ENCODE peak calls at places on chromosomes 16 and 17, in seven cellular contexts. T is epithelial cell of prostate; V is HEK293T; N is NCI-H1092; Z is stromal cell of bone marrow; P is stimulated activated CD4-positive, alpha-beta T cell treated with anti-CD3 and anti-CD28 coated beads, Interleukin-15, amount 100 ng/mL, for 24 hours; Q is NCI-H69. L is an unnamed sample.

GRCh38 chr17:50088952-50089825 is 6.0 kb upstream of the PDK2 start:
- DNase-seq in T (no peak), V (no peak), N (no peak), Z (no peak), P (no peak), Q (no peak), L (no peak)

GRCh38 chr17:32909787-32910369 is 18.1 kb upstream of the TMEM98 start:
- DNase-seq in T (peak; percentile 43), V (peak; percentile 63), N (peak; percentile 42), Z (peak; percentile 82), P (peak; percentile 77), Q (peak; percentile 65), L (peak; percentile 21)

GRCh38 chr16:19168173-19169080 is at the start of gene SYT17:
- DNase-seq in T (no peak), V (peak; percentile 61), N (peak; percentile 87), Z (no peak), P (peak; percentile 6), Q (peak; percentile 94), L (no peak)

GRCh38 chr17:80938556-80938955 is 53.1 kb upstream of the CHMP6 start:
- DNase-seq in T (no peak), V (no peak), N (no peak), Z (no peak), P (peak; percentile 31), Q (no peak), L (no peak)

GRCh38 chr17:55601874-55602364 is 90.7 kb upstream of the SMIM36 start:
- DNase-seq in T (no peak), V (peak; percentile 24), N (peak; percentile 19), Z (no peak), P (peak; percentile 17), Q (peak; percentile 32), L (no peak)

GRCh38 chr16:87183647-87184046 is 133.5 kb downstream of the C16orf95 start:
- DNase-seq in T (no peak), V (no peak), N (no peak), Z (no peak), P (no peak), Q (no peak), L (no peak)

GRCh38 chr17:44004761-44005526 is 522 bp downstream of the NAGS start:
- DNase-seq in T (no peak), V (no peak), N (no peak), Z (no peak), P (peak; percentile 38), Q (peak; percentile 68), L (no peak)

GRCh38 chr16:27188633-27189032 is 14.7 kb upstream of the KDM8 start:
- DNase-seq in T (no peak), V (no peak), N (no peak), Z (no peak), P (no peak), Q (no peak), L (no peak)

GRCh38 chr17:76088868-76089576 is 10.0 kb downstream of the ZACN start:
- DNase-seq in T (no peak), V (no peak), N (no peak), Z (no peak), P (no peak), Q (no peak), L (no peak)

GRCh38 chr17:17098426-17099035 is 56.3 kb downstream of the MPRIP start:
- DNase-seq in T (no peak), V (no peak), N (no peak), Z (no peak), P (no peak), Q (no peak), L (no peak)

GRCh38 chr17:72529386-72529785 is 408.6 kb downstream of the SOX9 start:
- DNase-seq in T (no peak), V (no peak), N (peak; percentile 16), Z (no peak), P (no peak), Q (peak; percentile 97), L (no peak)

GRCh38 chr17:74860229-74860998 is 729 bp upstream of the GRIN2C start:
- DNase-seq in T (no peak), V (no peak), N (no peak), Z (no peak), P (peak; percentile 32), Q (peak; percentile 58), L (no peak)

GRCh38 chr17:55547027-55547670 is 35.9 kb upstream of the SMIM36 start:
- DNase-seq in T (no peak), V (no peak), N (no peak), Z (no peak), P (no peak), Q (no peak), L (no peak)

GRCh38 chr16:11152677-11153321 is 103.2 kb downstream of the SOCS1 start:
- DNase-seq in T (no peak), V (no peak), N (peak; percentile 72), Z (no peak), P (no peak), Q (peak; percentile 78), L (peak; percentile 43)

GRCh38 chr17:2238432-2239169 is 65.0 kb downstream of the SMG6 start:
- DNase-seq in T (no peak), V (no peak), N (no peak), Z (no peak), P (no peak), Q (no peak), L (no peak)

GRCh38 chr17:71502443-71502842 is 618.4 kb upstream of the SOX9 start:
- DNase-seq in T (no peak), V (no peak), N (no peak), Z (no peak), P (no peak), Q (peak; percentile 62), L (no peak)

GRCh38 chr17:78484300-78485159 is 92.7 kb downstream of the DNAH17 start:
- DNase-seq in T (no peak), V (no peak), N (no peak), Z (no peak), P (peak; percentile 70), Q (peak; percentile 50), L (no peak)

GRCh38 chr17:75830168-75831031 is 13.8 kb downstream of the UNC13D start:
- DNase-seq in T (no peak), V (peak; percentile 73), N (no peak), Z (no peak), P (peak; percentile 55), Q (peak; percentile 25), L (no peak)

GRCh38 chr17:28997811-28998210 is 8.0 kb downstream of the SEZ6 start:
- DNase-seq in T (no peak), V (no peak), N (peak; percentile 88), Z (no peak), P (no peak), Q (peak; percentile 92), L (no peak)

GRCh38 chr16:21125191-21125590 is 25.5 kb downstream of the DNAH3 start:
- DNase-seq in T (no peak), V (no peak), N (no peak), Z (no peak), P (no peak), Q (no peak), L (no peak)

GRCh38 chr17:27158390-27158789 is 135.5 kb upstream of the WSB1 start:
- DNase-seq in T (no peak), V (no peak), N (no peak), Z (no peak), P (no peak), Q (no peak), L (no peak)

GRCh38 chr17:7045492-7046126 is 1.7 kb upstream of the SLC16A11 start:
- DNase-seq in T (no peak), V (no peak), N (peak; percentile 9), Z (peak; percentile 55), P (peak; percentile 46), Q (peak; percentile 43), L (peak; percentile 85)

GRCh38 chr17:3965123-3965800 is 1.0 kb upstream of the ATP2A3 start:
- DNase-seq in T (no peak), V (peak; percentile 51), N (peak; percentile 54), Z (no peak), P (peak; percentile 84), Q (peak; percentile 85), L (peak; percentile 61)

GRCh38 chr16:57630402-57630787 is 2.0 kb downstream of the ADGRG1 start:
- DNase-seq in T (no peak), V (no peak), N (no peak), Z (no peak), P (no peak), Q (no peak), L (no peak)

GRCh38 chr16:397736-398332 is 835 bp downstream of the NME4 start:
- DNase-seq in T (no peak), V (peak; percentile 49), N (peak; percentile 18), Z (peak; percentile 47), P (peak; percentile 51), Q (peak; percentile 56), L (no peak)

GRCh38 chr16:12142157-12142556 is 165.6 kb downstream of the SNX29 start:
- DNase-seq in T (no peak), V (no peak), N (no peak), Z (no peak), P (no peak), Q (no peak), L (no peak)

GRCh38 chr17:35575759-35576158 is 2.6 kb downstream of the PEX12 start:
- DNase-seq in T (no peak), V (no peak), N (no peak), Z (no peak), P (no peak), Q (no peak), L (no peak)